ENCODE peak calls at places on chromosomes 7 and 10, in eight cellular contexts. C, W, L, O, Y, U, R and M are unnamed samples.

GRCh38 chr7:7432979-7433378 is 102.7 kb downstream of the COL28A1 start:
- DNase-seq in C (no peak), W (no peak), L (no peak), O (no peak), Y (no peak), U (no peak), R (no peak), M (no peak)

GRCh38 chr7:43869898-43870240 is 552 bp upstream of the MRPS24 start:
- DNase-seq in C (no peak), W (no peak), L (no peak), O (no peak), Y (peak; percentile 65), U (no peak), R (no peak), M (peak; percentile 87)

GRCh38 chr10:102652170-102652926 is 8.1 kb downstream of the TRIM8 start:
- DNase-seq in C (no peak), W (no peak), L (peak; percentile 37), O (no peak), Y (no peak), U (no peak), R (no peak), M (no peak)

GRCh38 chr7:47085491-47086275 is 496.2 kb downstream of the TNS3 start:
- DNase-seq in C (no peak), W (no peak), L (no peak), O (no peak), Y (no peak), U (no peak), R (no peak), M (no peak)

GRCh38 chr10:102113956-102114857 is 6.0 kb downstream of the LDB1 start:
- DNase-seq in C (no peak), W (no peak), L (peak; percentile 50), O (no peak), Y (peak; percentile 72), U (peak; percentile 48), R (no peak), M (no peak)

GRCh38 chr10:50512214-50512595 is 111.6 kb downstream of the SGMS1 start:
- DNase-seq in C (no peak), W (no peak), L (no peak), O (no peak), Y (no peak), U (no peak), R (no peak), M (no peak)

GRCh38 chr10:6065406-6065805 is 3.2 kb upstream of the IL2RA start:
- DNase-seq in C (no peak), W (no peak), L (no peak), O (no peak), Y (no peak), U (no peak), R (no peak), M (no peak)

GRCh38 chr10:26890956-26891355 is 30.2 kb upstream of the ABI1 start:
- DNase-seq in C (no peak), W (no peak), L (peak; percentile 47), O (no peak), Y (peak; percentile 82), U (no peak), R (peak; percentile 62), M (peak; percentile 70)

GRCh38 chr10:80199828-80200227 is 5.5 kb downstream of the ANXA11 start:
- DNase-seq in C (no peak), W (no peak), L (no peak), O (no peak), Y (peak; percentile 46), U (no peak), R (no peak), M (no peak)

GRCh38 chr7:150580615-150580986 is 13.4 kb downstream of the GIMAP4 start:
- DNase-seq in C (no peak), W (no peak), L (no peak), O (no peak), Y (no peak), U (no peak), R (no peak), M (no peak)

GRCh38 chr10:117248700-117249465 is 8.0 kb downstream of the SLC18A2 start:
- DNase-seq in C (no peak), W (no peak), L (no peak), O (no peak), Y (no peak), U (no peak), R (no peak), M (no peak)

GRCh38 chr10:74949434-74949833 is 123.0 kb downstream of the KAT6B start:
- DNase-seq in C (no peak), W (no peak), L (no peak), O (no peak), Y (no peak), U (no peak), R (no peak), M (peak; percentile 21)

GRCh38 chr10:95391570-95392249 is 100.9 kb upstream of the PDLIM1 start:
- DNase-seq in C (no peak), W (no peak), L (no peak), O (no peak), Y (peak; percentile 63), U (no peak), R (no peak), M (peak; percentile 25)

GRCh38 chr10:78777466-78778256 is 291.1 kb upstream of the ZMIZ1 start:
- DNase-seq in C (no peak), W (no peak), L (peak; percentile 82), O (peak; percentile 88), Y (peak; percentile 21), U (peak; percentile 81), R (peak; percentile 59), M (no peak)

GRCh38 chr7:138358850-138359341 is 101.2 kb upstream of the TRIM24 start:
- DNase-seq in C (no peak), W (no peak), L (no peak), O (no peak), Y (peak; percentile 54), U (no peak), R (no peak), M (no peak)

GRCh38 chr10:17428096-17428615 is 26.2 kb downstream of the ST8SIA6 start:
- DNase-seq in C (no peak), W (no peak), L (no peak), O (no peak), Y (peak; percentile 19), U (no peak), R (no peak), M (no peak)

GRCh38 chr7:19715499-19715898 is 6.7 kb upstream of the POLR1F start:
- DNase-seq in C (no peak), W (no peak), L (no peak), O (no peak), Y (no peak), U (no peak), R (no peak), M (no peak)

GRCh38 chr7:81285142-81285871 is 366.5 kb upstream of the SEMA3C start:
- DNase-seq in C (no peak), W (no peak), L (no peak), O (no peak), Y (no peak), U (no peak), R (no peak), M (peak; percentile 34)

GRCh38 chr7:101163281-101164070 is 1.9 kb downstream of the VGF start:
- DNase-seq in C (no peak), W (no peak), L (no peak), O (no peak), Y (peak; percentile 60), U (no peak), R (no peak), M (peak; percentile 66)

GRCh38 chr7:28573059-28573553 is 160.8 kb downstream of the CREB5 start:
- DNase-seq in C (peak; percentile 21), W (no peak), L (no peak), O (no peak), Y (no peak), U (no peak), R (no peak), M (peak; percentile 79)

GRCh38 chr7:30268666-30269065 is 15.7 kb upstream of the ZNRF2 start:
- DNase-seq in C (no peak), W (no peak), L (no peak), O (no peak), Y (no peak), U (no peak), R (no peak), M (no peak)

GRCh38 chr10:114173680-114174461 is at the start of gene CCDC186:
- DNase-seq in C (peak; percentile 91), W (peak; percentile 96), L (peak; percentile 98), O (peak; percentile 89), Y (peak; percentile 99), U (peak; percentile 94), R (peak; percentile 95), M (peak; percentile 96)

GRCh38 chr10:44206127-44206818 is 178.6 kb downstream of the CXCL12 start:
- DNase-seq in C (no peak), W (no peak), L (no peak), O (no peak), Y (no peak), U (no peak), R (no peak), M (no peak)

GRCh38 chr10:98062424-98062823 is 32.0 kb upstream of the CRTAC1 start:
- DNase-seq in C (no peak), W (no peak), L (no peak), O (no peak), Y (peak; percentile 30), U (no peak), R (no peak), M (no peak)

GRCh38 chr7:16708980-16709379 is 44.6 kb upstream of the TSPAN13 start:
- DNase-seq in C (no peak), W (no peak), L (no peak), O (no peak), Y (peak; percentile 49), U (no peak), R (no peak), M (peak; percentile 68)

GRCh38 chr7:106812027-106812643 is 52.9 kb upstream of the PIK3CG start:
- DNase-seq in C (no peak), W (no peak), L (peak; percentile 48), O (peak; percentile 12), Y (no peak), U (no peak), R (no peak), M (no peak)

GRCh38 chr7:524800-525199 is 5.2 kb upstream of the PDGFA start:
- DNase-seq in C (no peak), W (no peak), L (no peak), O (no peak), Y (no peak), U (no peak), R (no peak), M (no peak)